ENCODE peak calls at places on chromosomes 5 and 9, in eight cellular contexts. One of them, this sample, is unnamed.

GRCh38 chr5:171606414-171607024 is 179.1 kb upstream of the SMIM23 start:
- DNase-seq in amniotic stem cell: no peak
- DNase-seq in AG09309: no peak
- DNase-seq in stimulated activated CD4-positive, alpha-beta T cell treated with anti-CD3 and anti-CD28 coated beads, Interleukin-1b, Interleukin-23, amount 100 ng/mL, for 48 hours: no peak
- DNase-seq in heart left ventricle: no peak
- DNase-seq in PC-3: peak
- DNase-seq in hepatic stellate cell: no peak
- DNase-seq in CD8-positive, alpha-beta T cell: no peak
- DNase-seq in this sample: no peak

GRCh38 chr5:143887302-143887638 is 75.3 kb downstream of the HMHB1 start:
- DNase-seq in hepatic stellate cell: no peak
- DNase-seq in AG09309: peak
- DNase-seq in stimulated activated CD4-positive, alpha-beta T cell treated with anti-CD3 and anti-CD28 coated beads, Interleukin-1b, Interleukin-23, amount 100 ng/mL, for 48 hours: no peak
- DNase-seq in amniotic stem cell: no peak
- DNase-seq in PC-3: peak
- DNase-seq in CD8-positive, alpha-beta T cell: no peak
- DNase-seq in heart left ventricle: peak
- DNase-seq in this sample: no peak

GRCh38 chr5:68239485-68239884 is 23.9 kb downstream of the PIK3R1 start:
- DNase-seq in heart left ventricle: peak
- DNase-seq in PC-3: no peak
- DNase-seq in AG09309: peak
- DNase-seq in stimulated activated CD4-positive, alpha-beta T cell treated with anti-CD3 and anti-CD28 coated beads, Interleukin-1b, Interleukin-23, amount 100 ng/mL, for 48 hours: peak
- DNase-seq in CD8-positive, alpha-beta T cell: peak
- DNase-seq in amniotic stem cell: no peak
- DNase-seq in hepatic stellate cell: peak
- DNase-seq in this sample: peak

GRCh38 chr9:91680129-91680528 is 256.5 kb upstream of the NFIL3 start:
- DNase-seq in AG09309: no peak
- DNase-seq in CD8-positive, alpha-beta T cell: no peak
- DNase-seq in hepatic stellate cell: no peak
- DNase-seq in amniotic stem cell: no peak
- DNase-seq in PC-3: peak
- DNase-seq in stimulated activated CD4-positive, alpha-beta T cell treated with anti-CD3 and anti-CD28 coated beads, Interleukin-1b, Interleukin-23, amount 100 ng/mL, for 48 hours: no peak
- DNase-seq in heart left ventricle: no peak
- DNase-seq in this sample: no peak

GRCh38 chr5:42225009-42225408 is 198.2 kb upstream of the GHR start:
- DNase-seq in heart left ventricle: no peak
- DNase-seq in PC-3: no peak
- DNase-seq in CD8-positive, alpha-beta T cell: no peak
- DNase-seq in amniotic stem cell: no peak
- DNase-seq in AG09309: no peak
- DNase-seq in hepatic stellate cell: no peak
- DNase-seq in stimulated activated CD4-positive, alpha-beta T cell treated with anti-CD3 and anti-CD28 coated beads, Interleukin-1b, Interleukin-23, amount 100 ng/mL, for 48 hours: no peak
- DNase-seq in this sample: no peak

GRCh38 chr9:91211414-91211813 is 150.3 kb downstream of the AUH start:
- DNase-seq in amniotic stem cell: no peak
- DNase-seq in AG09309: no peak
- DNase-seq in hepatic stellate cell: no peak
- DNase-seq in PC-3: no peak
- DNase-seq in stimulated activated CD4-positive, alpha-beta T cell treated with anti-CD3 and anti-CD28 coated beads, Interleukin-1b, Interleukin-23, amount 100 ng/mL, for 48 hours: no peak
- DNase-seq in CD8-positive, alpha-beta T cell: no peak
- DNase-seq in heart left ventricle: no peak
- DNase-seq in this sample: no peak

GRCh38 chr5:89769975-89770374 is 639.6 kb downstream of the CETN3 start:
- DNase-seq in PC-3: peak
- DNase-seq in AG09309: no peak
- DNase-seq in CD8-positive, alpha-beta T cell: no peak
- DNase-seq in amniotic stem cell: no peak
- DNase-seq in heart left ventricle: no peak
- DNase-seq in stimulated activated CD4-positive, alpha-beta T cell treated with anti-CD3 and anti-CD28 coated beads, Interleukin-1b, Interleukin-23, amount 100 ng/mL, for 48 hours: no peak
- DNase-seq in hepatic stellate cell: peak
- DNase-seq in this sample: no peak

GRCh38 chr5:10567181-10567591 is 3.3 kb downstream of the ANKRD33B start:
- DNase-seq in CD8-positive, alpha-beta T cell: no peak
- DNase-seq in AG09309: no peak
- DNase-seq in hepatic stellate cell: no peak
- DNase-seq in heart left ventricle: no peak
- DNase-seq in stimulated activated CD4-positive, alpha-beta T cell treated with anti-CD3 and anti-CD28 coated beads, Interleukin-1b, Interleukin-23, amount 100 ng/mL, for 48 hours: no peak
- DNase-seq in PC-3: no peak
- DNase-seq in amniotic stem cell: no peak
- DNase-seq in this sample: no peak

GRCh38 chr5:57577432-57578175 is 95.0 kb upstream of the ACTBL2 start:
- DNase-seq in CD8-positive, alpha-beta T cell: no peak
- DNase-seq in stimulated activated CD4-positive, alpha-beta T cell treated with anti-CD3 and anti-CD28 coated beads, Interleukin-1b, Interleukin-23, amount 100 ng/mL, for 48 hours: no peak
- DNase-seq in hepatic stellate cell: no peak
- DNase-seq in heart left ventricle: no peak
- DNase-seq in AG09309: no peak
- DNase-seq in PC-3: no peak
- DNase-seq in amniotic stem cell: no peak
- DNase-seq in this sample: no peak

GRCh38 chr5:17089690-17090089 is 127.7 kb upstream of the BASP1 start:
- DNase-seq in stimulated activated CD4-positive, alpha-beta T cell treated with anti-CD3 and anti-CD28 coated beads, Interleukin-1b, Interleukin-23, amount 100 ng/mL, for 48 hours: no peak
- DNase-seq in AG09309: no peak
- DNase-seq in hepatic stellate cell: no peak
- DNase-seq in PC-3: peak
- DNase-seq in amniotic stem cell: peak
- DNase-seq in heart left ventricle: no peak
- DNase-seq in CD8-positive, alpha-beta T cell: no peak
- DNase-seq in this sample: no peak

GRCh38 chr5:128566170-128566569 is 28.1 kb upstream of the FBN2 start:
- DNase-seq in AG09309: no peak
- DNase-seq in stimulated activated CD4-positive, alpha-beta T cell treated with anti-CD3 and anti-CD28 coated beads, Interleukin-1b, Interleukin-23, amount 100 ng/mL, for 48 hours: no peak
- DNase-seq in CD8-positive, alpha-beta T cell: no peak
- DNase-seq in hepatic stellate cell: no peak
- DNase-seq in PC-3: no peak
- DNase-seq in heart left ventricle: no peak
- DNase-seq in amniotic stem cell: no peak
- DNase-seq in this sample: no peak

GRCh38 chr5:40842351-40842750 is 1.2 kb downstream of the CARD6 start:
- DNase-seq in heart left ventricle: no peak
- DNase-seq in AG09309: no peak
- DNase-seq in stimulated activated CD4-positive, alpha-beta T cell treated with anti-CD3 and anti-CD28 coated beads, Interleukin-1b, Interleukin-23, amount 100 ng/mL, for 48 hours: no peak
- DNase-seq in CD8-positive, alpha-beta T cell: no peak
- DNase-seq in hepatic stellate cell: peak
- DNase-seq in PC-3: peak
- DNase-seq in amniotic stem cell: no peak
- DNase-seq in this sample: no peak

GRCh38 chr5:53478411-53479044 is 1.9 kb upstream of the FST start:
- DNase-seq in heart left ventricle: no peak
- DNase-seq in PC-3: peak
- DNase-seq in amniotic stem cell: peak
- DNase-seq in CD8-positive, alpha-beta T cell: no peak
- DNase-seq in stimulated activated CD4-positive, alpha-beta T cell treated with anti-CD3 and anti-CD28 coated beads, Interleukin-1b, Interleukin-23, amount 100 ng/mL, for 48 hours: no peak
- DNase-seq in AG09309: no peak
- DNase-seq in hepatic stellate cell: peak
- DNase-seq in this sample: no peak

GRCh38 chr5:174618589-174618988 is 105.8 kb upstream of the MSX2 start:
- DNase-seq in hepatic stellate cell: no peak
- DNase-seq in stimulated activated CD4-positive, alpha-beta T cell treated with anti-CD3 and anti-CD28 coated beads, Interleukin-1b, Interleukin-23, amount 100 ng/mL, for 48 hours: no peak
- DNase-seq in PC-3: no peak
- DNase-seq in AG09309: no peak
- DNase-seq in heart left ventricle: no peak
- DNase-seq in amniotic stem cell: no peak
- DNase-seq in CD8-positive, alpha-beta T cell: no peak
- DNase-seq in this sample: no peak

GRCh38 chr5:75993638-75994037 is 89.5 kb upstream of the SV2C start:
- DNase-seq in hepatic stellate cell: no peak
- DNase-seq in stimulated activated CD4-positive, alpha-beta T cell treated with anti-CD3 and anti-CD28 coated beads, Interleukin-1b, Interleukin-23, amount 100 ng/mL, for 48 hours: no peak
- DNase-seq in amniotic stem cell: no peak
- DNase-seq in CD8-positive, alpha-beta T cell: no peak
- DNase-seq in AG09309: no peak
- DNase-seq in heart left ventricle: no peak
- DNase-seq in PC-3: no peak
- DNase-seq in this sample: no peak

GRCh38 chr9:137467161-137467581 is 8.0 kb upstream of the NSMF start:
- DNase-seq in stimulated activated CD4-positive, alpha-beta T cell treated with anti-CD3 and anti-CD28 coated beads, Interleukin-1b, Interleukin-23, amount 100 ng/mL, for 48 hours: no peak
- DNase-seq in amniotic stem cell: no peak
- DNase-seq in CD8-positive, alpha-beta T cell: no peak
- DNase-seq in heart left ventricle: peak
- DNase-seq in AG09309: no peak
- DNase-seq in hepatic stellate cell: no peak
- DNase-seq in PC-3: no peak
- DNase-seq in this sample: no peak

GRCh38 chr9:131517761-131518190 is 13.3 kb downstream of the UCK1 start:
- DNase-seq in PC-3: no peak
- DNase-seq in heart left ventricle: peak
- DNase-seq in amniotic stem cell: no peak
- DNase-seq in CD8-positive, alpha-beta T cell: no peak
- DNase-seq in AG09309: no peak
- DNase-seq in stimulated activated CD4-positive, alpha-beta T cell treated with anti-CD3 and anti-CD28 coated beads, Interleukin-1b, Interleukin-23, amount 100 ng/mL, for 48 hours: no peak
- DNase-seq in hepatic stellate cell: no peak
- DNase-seq in this sample: no peak

GRCh38 chr5:60856059-60856458 is 12.0 kb upstream of the ELOVL7 start:
- DNase-seq in CD8-positive, alpha-beta T cell: no peak
- DNase-seq in AG09309: no peak
- DNase-seq in stimulated activated CD4-positive, alpha-beta T cell treated with anti-CD3 and anti-CD28 coated beads, Interleukin-1b, Interleukin-23, amount 100 ng/mL, for 48 hours: no peak
- DNase-seq in amniotic stem cell: no peak
- DNase-seq in heart left ventricle: no peak
- DNase-seq in hepatic stellate cell: no peak
- DNase-seq in PC-3: no peak
- DNase-seq in this sample: no peak

GRCh38 chr9:2055203-2055658 is 40.1 kb downstream of the SMARCA2 start:
- DNase-seq in CD8-positive, alpha-beta T cell: no peak
- DNase-seq in stimulated activated CD4-positive, alpha-beta T cell treated with anti-CD3 and anti-CD28 coated beads, Interleukin-1b, Interleukin-23, amount 100 ng/mL, for 48 hours: peak
- DNase-seq in hepatic stellate cell: no peak
- DNase-seq in amniotic stem cell: no peak
- DNase-seq in AG09309: peak
- DNase-seq in PC-3: peak
- DNase-seq in heart left ventricle: no peak
- DNase-seq in this sample: peak

This sample was measured in GM06990.